ENCODE peak calls at places on chromosome 21, in ten cellular contexts. T is RWPE2; L is MG63; E is mucosa of descending colon; W is stimulated activated CD4-positive, alpha-beta T cell treated with anti-CD3 and anti-CD28 coated beads, Interleukin-1b, Interleukin-23, amount 100 ng/mL, for 4 hours; I is cerebellar nuclear complex; S is fibroblast of the aortic adventitia; Z is caudate nucleus; O is H4; N is natural killer cell. A is an unnamed sample.

GRCh38 chr21:35170244-35170756 is 121.2 kb upstream of the RUNX1 start:
- DNase-seq in O (no peak), S (no peak), T (no peak), W (no peak), L (no peak), E (no peak), Z (no peak), N (no peak), I (no peak), A (no peak)

GRCh38 chr21:36697473-36698159 is 1.3 kb upstream of the SIM2 start:
- DNase-seq in O (no peak), T (no peak), Z (no peak), W (no peak), S (no peak), L (no peak), E (no peak), N (no peak), I (no peak), A (no peak)

GRCh38 chr21:34189506-34189905 is 116.1 kb downstream of the MRPS6 start:
- DNase-seq in Z (no peak), N (no peak), E (no peak), O (no peak), S (no peak), L (no peak), W (no peak), I (no peak), T (no peak), A (no peak)

GRCh38 chr21:38815060-38815405 is 9.3 kb downstream of the ETS2 start:
- DNase-seq in N (no peak), T (no peak), L (no peak), O (no peak), I (no peak), S (no peak), W (no peak), E (peak), Z (no peak), A (peak)

GRCh38 chr21:20882462-20883415 is 115.5 kb upstream of the NCAM2 start:
- DNase-seq in E (peak), T (no peak), O (peak), Z (peak), L (peak), S (peak), W (no peak), N (no peak), I (no peak), A (peak)

GRCh38 chr21:45302082-45303061 is 14.7 kb upstream of the POFUT2 start:
- DNase-seq in E (peak), N (peak), Z (no peak), I (no peak), W (peak), L (no peak), S (no peak), T (peak), O (no peak), A (no peak)

GRCh38 chr21:35658242-35658641 is 402.1 kb downstream of the SETD4 start:
- DNase-seq in S (peak), I (no peak), L (no peak), O (peak), W (no peak), E (no peak), Z (no peak), T (no peak), N (no peak), A (peak)

GRCh38 chr21:45132841-45133573 is 58.6 kb downstream of the ADARB1 start:
- DNase-seq in O (no peak), T (no peak), N (no peak), E (no peak), L (no peak), S (no peak), W (no peak), Z (no peak), I (no peak), A (no peak)

GRCh38 chr21:42513985-42514882 is 582 bp downstream of the SLC37A1 start:
- DNase-seq in T (no peak), I (no peak), N (peak), O (no peak), L (peak), E (peak), W (peak), Z (peak), S (peak), A (peak)

GRCh38 chr21:38751379-38752050 is 54.2 kb upstream of the ETS2 start:
- DNase-seq in L (no peak), N (no peak), Z (peak), E (no peak), O (no peak), S (peak), T (no peak), I (no peak), W (no peak), A (peak)

GRCh38 chr21:22020221-22020620 is 1022.0 kb downstream of the NCAM2 start:
- DNase-seq in I (no peak), L (no peak), E (no peak), T (no peak), S (no peak), Z (no peak), N (no peak), W (no peak), O (no peak), A (no peak)

GRCh38 chr21:42642219-42642745 is 11.1 kb upstream of the PDE9A start:
- DNase-seq in N (no peak), T (no peak), I (no peak), E (no peak), O (no peak), W (no peak), S (no peak), Z (no peak), L (no peak), A (no peak)

GRCh38 chr21:45454924-45455315 is 50.0 kb downstream of the COL18A1 start:
- DNase-seq in W (no peak), L (no peak), I (no peak), E (no peak), O (no peak), S (peak), T (no peak), Z (no peak), N (no peak), A (no peak)

GRCh38 chr21:45253180-45253579 is 34.5 kb downstream of the POFUT2 start:
- DNase-seq in E (no peak), T (peak), I (no peak), N (no peak), L (peak), S (peak), O (no peak), Z (no peak), W (no peak), A (peak)

GRCh38 chr21:35565204-35565611 is 495.1 kb downstream of the SETD4 start:
- DNase-seq in L (peak), Z (no peak), W (no peak), I (no peak), O (peak), N (no peak), E (no peak), S (peak), T (no peak), A (peak)

GRCh38 chr21:34890724-34891609 is 158.1 kb downstream of the RUNX1 start:
- DNase-seq in Z (peak), S (peak), L (peak), E (peak), W (peak), I (no peak), T (no peak), O (no peak), N (no peak), A (peak)

GRCh38 chr21:15282666-15283065 is 217.9 kb upstream of the NRIP1 start:
- DNase-seq in S (peak), W (no peak), I (no peak), E (no peak), L (no peak), N (no peak), Z (no peak), T (no peak), O (no peak), A (no peak)

GRCh38 chr21:44337941-44338895 is 972 bp downstream of the CFAP410 start:
- DNase-seq in S (peak), N (peak), L (peak), O (peak), I (peak), Z (peak), W (no peak), T (no peak), E (peak), A (peak)

GRCh38 chr21:33198346-33199135 is 31.2 kb upstream of the IFNAR2 start:
- DNase-seq in T (no peak), E (peak), W (no peak), I (no peak), N (no peak), O (peak), S (peak), Z (peak), L (no peak), A (no peak)

GRCh38 chr21:14533555-14534400 is 12.3 kb downstream of the SAMSN1 start:
- DNase-seq in L (no peak), I (no peak), S (peak), E (no peak), N (no peak), T (no peak), O (peak), Z (no peak), W (no peak), A (no peak)

GRCh38 chr21:20308586-20308985 is 689.6 kb upstream of the NCAM2 start:
- DNase-seq in S (no peak), W (no peak), I (no peak), L (no peak), Z (no peak), O (no peak), E (no peak), T (no peak), N (no peak), A (no peak)

GRCh38 chr21:17765207-17765606 is 53.9 kb downstream of the C21orf91 start:
- DNase-seq in O (no peak), N (no peak), Z (no peak), E (no peak), W (no peak), T (no peak), L (no peak), I (no peak), S (no peak), A (no peak)

GRCh38 chr21:44865561-44866280 is 7.8 kb downstream of the PTTG1IP start:
- DNase-seq in T (no peak), Z (no peak), S (no peak), E (no peak), L (no peak), N (no peak), I (no peak), W (no peak), O (no peak), A (no peak)

GRCh38 chr21:34886554-34887385 is 162.3 kb downstream of the RUNX1 start:
- DNase-seq in O (no peak), T (no peak), S (no peak), E (peak), W (peak), I (no peak), N (no peak), L (peak), Z (peak), A (peak)

GRCh38 chr21:14926186-14926585 is 138.6 kb downstream of the NRIP1 start:
- DNase-seq in N (no peak), T (no peak), Z (no peak), O (no peak), W (no peak), E (no peak), L (no peak), S (peak), I (no peak), A (no peak)

GRCh38 chr21:44901391-44902074 is 19.2 kb downstream of the ITGB2 start:
- DNase-seq in E (no peak), Z (no peak), T (no peak), W (no peak), O (no peak), I (no peak), L (no peak), S (no peak), N (no peak), A (no peak)

GRCh38 chr21:42524341-42525227 is 10.9 kb downstream of the SLC37A1 start:
- DNase-seq in S (peak), I (peak), N (peak), O (peak), W (no peak), T (no peak), E (peak), Z (no peak), L (peak), A (peak)

GRCh38 chr21:19695796-19696195 is 1292.2 kb upstream of the TMPRSS15 start:
- DNase-seq in I (no peak), S (no peak), T (no peak), L (no peak), O (no peak), W (no peak), Z (no peak), E (no peak), N (no peak), A (no peak)

GRCh38 chr21:21412096-21412495 is 413.9 kb downstream of the NCAM2 start:
- DNase-seq in Z (no peak), S (no peak), N (no peak), L (no peak), E (no peak), W (no peak), T (no peak), I (no peak), O (no peak), A (no peak)

GRCh38 chr21:36575306-36575705 is 95.4 kb upstream of the CLDN14 start:
- DNase-seq in I (no peak), S (no peak), T (no peak), W (no peak), N (no peak), Z (no peak), O (no peak), L (no peak), E (no peak), A (no peak)

A was measured in Daoy.